ENCODE peak calls at places on chromosomes 2 and 18, in six cellular contexts. V is psoas muscle, N is tibial artery, I is heart right ventricle, H is left ventricle myocardium inferior, E is PC-9. Z is an unnamed sample.
A peak's percentile ranks its signal among the peaks of the same experiment; 100 is the strongest.

GRCh38 chr2:151262629-151263028 is 966 bp upstream of the RBM43 start:
- DNase-seq in V (no peak), N (no peak), I (no peak), H (no peak), E (no peak), Z (no peak)

GRCh38 chr18:23142285-23142929 is 7.1 kb downstream of the CABLES1 start:
- DNase-seq in V (no peak), N (no peak), I (no peak), H (no peak), E (peak; percentile 71), Z (no peak)

GRCh38 chr2:134167015-134167414 is 86.9 kb upstream of the MGAT5 start:
- DNase-seq in V (no peak), N (no peak), I (no peak), H (no peak), E (no peak), Z (peak; percentile 70)

GRCh38 chr2:121008978-121009377 is 273.3 kb downstream of the GLI2 start:
- DNase-seq in V (no peak), N (no peak), I (no peak), H (no peak), E (no peak), Z (no peak)

GRCh38 chr18:51196116-51196810 is 1.2 kb downstream of the MEX3C start:
- DNase-seq in V (peak; percentile 66), N (peak; percentile 73), I (peak; percentile 45), H (peak; percentile 47), E (no peak), Z (no peak)

GRCh38 chr18:57586243-57587049 is at the start of gene FECH:
- DNase-seq in V (peak; percentile 93), N (peak; percentile 88), I (peak; percentile 89), H (peak; percentile 91), E (peak; percentile 78), Z (no peak)

GRCh38 chr2:193810533-193810932 is 1615.8 kb upstream of the TMEFF2 start:
- DNase-seq in V (no peak), N (no peak), I (no peak), H (no peak), E (no peak), Z (no peak)

GRCh38 chr18:7684966-7685365 is 117.8 kb downstream of the PTPRM start:
- DNase-seq in V (no peak), N (no peak), I (no peak), H (no peak), E (no peak), Z (peak; percentile 61)

GRCh38 chr18:57959278-57959677 is 84.7 kb upstream of the NEDD4L start:
- DNase-seq in V (no peak), N (no peak), I (no peak), H (no peak), E (peak; percentile 40), Z (peak; percentile 77)

GRCh38 chr2:201151127-201152074 is 31.5 kb upstream of the CASP10 start:
- DNase-seq in V (no peak), N (no peak), I (no peak), H (no peak), E (peak; percentile 87), Z (peak; percentile 98)

GRCh38 chr2:222298311-222299150 is at the start of gene PAX3:
- DNase-seq in V (peak; percentile 79), N (no peak), I (no peak), H (no peak), E (no peak), Z (no peak)

GRCh38 chr2:194320520-194320919 is 1336.5 kb upstream of the SLC39A10 start:
- DNase-seq in V (no peak), N (no peak), I (no peak), H (no peak), E (no peak), Z (no peak)

GRCh38 chr2:181304011-181304844 is 153.0 kb upstream of the ITGA4 start:
- DNase-seq in V (no peak), N (no peak), I (no peak), H (no peak), E (no peak), Z (no peak)

GRCh38 chr2:105546623-105546964 is 147.7 kb upstream of the FHL2 start:
- DNase-seq in V (no peak), N (no peak), I (no peak), H (no peak), E (no peak), Z (no peak)

GRCh38 chr2:136437461-136437860 is 319.5 kb upstream of the CXCR4 start:
- DNase-seq in V (no peak), N (no peak), I (no peak), H (no peak), E (no peak), Z (no peak)

GRCh38 chr2:49174755-49175154 is 20.4 kb upstream of the FSHR start:
- DNase-seq in V (no peak), N (no peak), I (no peak), H (no peak), E (no peak), Z (no peak)

GRCh38 chr2:213490087-213490486 is 205.8 kb downstream of the SPAG16 start:
- DNase-seq in V (no peak), N (no peak), I (no peak), H (no peak), E (no peak), Z (no peak)

GRCh38 chr2:70525032-70525431 is 28.6 kb downstream of the TGFA start:
- DNase-seq in V (no peak), N (no peak), I (no peak), H (no peak), E (peak; percentile 95), Z (peak; percentile 79)
- H3K4me1 ChIP-seq in V (no peaks in the 10 kb centered on the region), N (peaks cover 13% of the 10 kb centered on the region), I (no peaks in the 10 kb centered on the region), H (peaks cover 18% of the 10 kb centered on the region), E (peaks cover 74% of the 10 kb centered on the region), Z (peaks cover 49% of the 10 kb centered on the region)

GRCh38 chr2:22843919-22844537 is 541.0 kb upstream of the KLHL29 start:
- DNase-seq in V (no peak), N (no peak), I (no peak), H (no peak), E (no peak), Z (no peak)
- TF ChIP-seq CTCF in V (no peak), N (no peak), I (no peak), H (no peak), E (no peak), Z (no peak)

GRCh38 chr2:176683565-176684210 is 414.4 kb downstream of the MTX2 start:
- DNase-seq in V (no peak), N (no peak), I (no peak), H (no peak), E (no peak), Z (no peak)
- H3K4me1 ChIP-seq in V (no peaks in the 10 kb centered on the region), N (no peaks in the 10 kb centered on the region), I (no peaks in the 10 kb centered on the region), H (peaks cover 17% of the 10 kb centered on the region), E (no peaks in the 10 kb centered on the region), Z (no peaks in the 10 kb centered on the region)

DNA sequence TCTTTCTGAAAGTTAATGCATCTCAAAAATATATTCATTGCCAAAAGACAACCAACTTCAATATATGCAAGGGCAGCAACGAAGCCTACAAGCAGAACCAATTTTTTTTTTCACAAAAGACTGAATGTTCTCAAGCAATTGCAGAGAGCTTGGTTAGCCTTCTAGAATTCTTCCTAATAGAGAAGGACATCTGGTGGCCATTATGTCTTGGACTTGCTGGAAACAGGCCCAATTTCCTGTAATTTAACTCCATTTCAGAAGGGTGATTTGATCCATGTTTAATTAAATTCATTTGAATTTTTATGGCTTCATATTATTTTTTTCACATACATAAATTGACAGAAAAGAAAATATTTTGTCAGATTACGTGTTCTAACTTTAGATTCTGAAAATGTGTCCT is 208.0 kb downstream of the TPGS2 start:
- DNase-seq in V (no peak), N (no peak), I (no peak), H (no peak), E (no peak), Z (no peak)
- TF ChIP-seq CTCF in V (no peak), N (no peak), I (no peak), H (no peak), E (peak; percentile 39), Z (peak; percentile 39)